ENCODE peak calls at places on chromosome 14, in nine cellular contexts. One of them, this sample, is unnamed.

GRCh38 chr14:83463500-83464098 is 1929.9 kb upstream of the SEL1L start:
- DNase-seq in GM23338: peak
- DNase-seq in CD4-positive, alpha-beta T cell: no peak
- DNase-seq in fibroblast of lung: peak
- DNase-seq in endothelial cell of umbilical vein: peak
- DNase-seq in A549: peak
- DNase-seq in caudate nucleus: no peak
- DNase-seq in heart right ventricle: peak
- DNase-seq in ovary: no peak
- DNase-seq in this sample: no peak

GRCh38 chr14:101584049-101584859 is 23.0 kb downstream of the DIO3 start:
- DNase-seq in fibroblast of lung: no peak
- DNase-seq in A549: no peak
- DNase-seq in endothelial cell of umbilical vein: no peak
- DNase-seq in GM23338: peak
- DNase-seq in heart right ventricle: no peak
- DNase-seq in CD4-positive, alpha-beta T cell: no peak
- DNase-seq in ovary: no peak
- DNase-seq in caudate nucleus: no peak
- DNase-seq in this sample: no peak

GRCh38 chr14:73424453-73424852 is 33.9 kb downstream of the NUMB start:
- DNase-seq in A549: peak
- DNase-seq in caudate nucleus: no peak
- DNase-seq in ovary: no peak
- DNase-seq in GM23338: no peak
- DNase-seq in fibroblast of lung: no peak
- DNase-seq in heart right ventricle: no peak
- DNase-seq in endothelial cell of umbilical vein: peak
- DNase-seq in CD4-positive, alpha-beta T cell: no peak
- DNase-seq in this sample: peak

GRCh38 chr14:80974338-80975078 is 19.1 kb downstream of the TSHR start:
- DNase-seq in fibroblast of lung: peak
- DNase-seq in heart right ventricle: no peak
- DNase-seq in ovary: no peak
- DNase-seq in endothelial cell of umbilical vein: no peak
- DNase-seq in caudate nucleus: no peak
- DNase-seq in CD4-positive, alpha-beta T cell: no peak
- DNase-seq in A549: no peak
- DNase-seq in GM23338: no peak
- DNase-seq in this sample: no peak

GRCh38 chr14:83173687-83174086 is 1640.0 kb upstream of the SEL1L start:
- DNase-seq in GM23338: no peak
- DNase-seq in ovary: no peak
- DNase-seq in CD4-positive, alpha-beta T cell: no peak
- DNase-seq in fibroblast of lung: no peak
- DNase-seq in heart right ventricle: no peak
- DNase-seq in endothelial cell of umbilical vein: no peak
- DNase-seq in caudate nucleus: no peak
- DNase-seq in A549: no peak
- DNase-seq in this sample: no peak

GRCh38 chr14:59354666-59355065 is 110.5 kb downstream of the GPR135 start:
- DNase-seq in A549: no peak
- DNase-seq in fibroblast of lung: peak
- DNase-seq in heart right ventricle: no peak
- DNase-seq in endothelial cell of umbilical vein: no peak
- DNase-seq in ovary: no peak
- DNase-seq in caudate nucleus: no peak
- DNase-seq in GM23338: no peak
- DNase-seq in CD4-positive, alpha-beta T cell: no peak
- DNase-seq in this sample: peak

GRCh38 chr14:77190977-77191376 is 9.4 kb downstream of the TMEM63C start:
- DNase-seq in endothelial cell of umbilical vein: no peak
- DNase-seq in GM23338: peak
- DNase-seq in caudate nucleus: no peak
- DNase-seq in fibroblast of lung: no peak
- DNase-seq in CD4-positive, alpha-beta T cell: no peak
- DNase-seq in A549: no peak
- DNase-seq in heart right ventricle: no peak
- DNase-seq in ovary: no peak
- DNase-seq in this sample: no peak

GRCh38 chr14:51546099-51546498 is 105.6 kb upstream of the FRMD6 start:
- DNase-seq in GM23338: no peak
- DNase-seq in fibroblast of lung: no peak
- DNase-seq in CD4-positive, alpha-beta T cell: no peak
- DNase-seq in ovary: no peak
- DNase-seq in A549: no peak
- DNase-seq in heart right ventricle: no peak
- DNase-seq in endothelial cell of umbilical vein: no peak
- DNase-seq in caudate nucleus: no peak
- DNase-seq in this sample: no peak

GRCh38 chr14:85313801-85314207 is 216.1 kb upstream of the FLRT2 start:
- DNase-seq in ovary: no peak
- DNase-seq in A549: no peak
- DNase-seq in caudate nucleus: no peak
- DNase-seq in heart right ventricle: no peak
- DNase-seq in GM23338: no peak
- DNase-seq in endothelial cell of umbilical vein: peak
- DNase-seq in CD4-positive, alpha-beta T cell: no peak
- DNase-seq in fibroblast of lung: peak
- DNase-seq in this sample: no peak
- H3K27ac ChIP-seq in ovary: no peak
- H3K27ac ChIP-seq in A549: no peak
- H3K27ac ChIP-seq in caudate nucleus: no peak
- H3K27ac ChIP-seq in heart right ventricle: no peak
- H3K27ac ChIP-seq in GM23338: no peak
- H3K27ac ChIP-seq in endothelial cell of umbilical vein: no peak
- H3K27ac ChIP-seq in CD4-positive, alpha-beta T cell: no peak
- H3K27ac ChIP-seq in fibroblast of lung: no peak
- H3K27ac ChIP-seq in this sample: no peak

GRCh38 chr14:92513204-92513965 is at the start of gene RIN3:
- DNase-seq in A549: peak
- DNase-seq in fibroblast of lung: peak
- DNase-seq in CD4-positive, alpha-beta T cell: no peak
- DNase-seq in endothelial cell of umbilical vein: peak
- DNase-seq in GM23338: peak
- DNase-seq in ovary: no peak
- DNase-seq in caudate nucleus: no peak
- DNase-seq in heart right ventricle: peak
- DNase-seq in this sample: no peak

GRCh38 chr14:92513966-92514843 is 624 bp downstream of the RIN3 start:
- DNase-seq in heart right ventricle: no peak
- DNase-seq in fibroblast of lung: peak
- DNase-seq in caudate nucleus: no peak
- DNase-seq in GM23338: peak
- DNase-seq in CD4-positive, alpha-beta T cell: no peak
- DNase-seq in A549: peak
- DNase-seq in ovary: peak
- DNase-seq in endothelial cell of umbilical vein: peak
- DNase-seq in this sample: no peak

GRCh38 chr14:92510972-92511371 is 2.6 kb upstream of the RIN3 start:
- DNase-seq in heart right ventricle: no peak
- DNase-seq in endothelial cell of umbilical vein: no peak
- DNase-seq in CD4-positive, alpha-beta T cell: no peak
- DNase-seq in A549: peak
- DNase-seq in ovary: no peak
- DNase-seq in fibroblast of lung: no peak
- DNase-seq in GM23338: peak
- DNase-seq in caudate nucleus: no peak
- DNase-seq in this sample: no peak

GRCh38 chr14:92511472-92512247 is 1.9 kb upstream of the RIN3 start:
- DNase-seq in heart right ventricle: peak
- DNase-seq in GM23338: no peak
- DNase-seq in A549: peak
- DNase-seq in ovary: no peak
- DNase-seq in endothelial cell of umbilical vein: peak
- DNase-seq in fibroblast of lung: peak
- DNase-seq in CD4-positive, alpha-beta T cell: no peak
- DNase-seq in caudate nucleus: no peak
- DNase-seq in this sample: peak

GRCh38 chr14:92512807-92513203 is 776 bp upstream of the RIN3 start:
- DNase-seq in ovary: no peak
- DNase-seq in heart right ventricle: no peak
- DNase-seq in GM23338: no peak
- DNase-seq in endothelial cell of umbilical vein: no peak
- DNase-seq in caudate nucleus: no peak
- DNase-seq in CD4-positive, alpha-beta T cell: no peak
- DNase-seq in fibroblast of lung: no peak
- DNase-seq in A549: no peak
- DNase-seq in this sample: no peak
- H3K27ac ChIP-seq in ovary: peak
- H3K27ac ChIP-seq in heart right ventricle: peak
- H3K27ac ChIP-seq in GM23338: no peak
- H3K27ac ChIP-seq in endothelial cell of umbilical vein: peak
- H3K27ac ChIP-seq in caudate nucleus: no peak
- H3K27ac ChIP-seq in CD4-positive, alpha-beta T cell: no peak
- H3K27ac ChIP-seq in fibroblast of lung: peak
- H3K27ac ChIP-seq in A549: peak
- H3K27ac ChIP-seq in this sample: peak

GRCh38 chr14:90291699-90292098 is 35.3 kb downstream of the PSMC1 start:
- DNase-seq in heart right ventricle: no peak
- DNase-seq in fibroblast of lung: no peak
- DNase-seq in A549: no peak
- DNase-seq in endothelial cell of umbilical vein: no peak
- DNase-seq in CD4-positive, alpha-beta T cell: no peak
- DNase-seq in GM23338: no peak
- DNase-seq in ovary: no peak
- DNase-seq in caudate nucleus: no peak
- DNase-seq in this sample: no peak
- H3K27ac ChIP-seq in heart right ventricle: no peak
- H3K27ac ChIP-seq in fibroblast of lung: no peak
- H3K27ac ChIP-seq in A549: no peak
- H3K27ac ChIP-seq in endothelial cell of umbilical vein: no peak
- H3K27ac ChIP-seq in CD4-positive, alpha-beta T cell: no peak
- H3K27ac ChIP-seq in GM23338: peak
- H3K27ac ChIP-seq in ovary: no peak
- H3K27ac ChIP-seq in caudate nucleus: no peak
- H3K27ac ChIP-seq in this sample: no peak

DNA sequence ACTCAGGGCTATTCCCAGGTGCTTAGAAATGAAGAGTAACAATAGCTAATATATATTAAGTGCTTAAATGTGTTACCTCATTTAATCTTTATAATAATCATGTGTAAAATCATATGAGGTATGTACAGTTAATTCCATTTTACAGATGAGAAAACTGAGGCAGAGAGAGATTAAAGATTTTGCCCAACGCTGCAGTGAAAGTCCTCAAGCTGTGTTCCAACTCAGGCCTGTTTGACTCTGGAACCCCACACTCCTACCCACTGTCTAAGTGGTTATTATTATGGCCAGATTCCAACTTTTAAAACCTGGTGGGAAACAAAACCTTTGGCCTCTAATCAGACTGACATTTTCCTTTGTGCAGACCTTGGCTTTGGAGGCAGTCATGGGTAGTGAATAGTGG is 10.2 kb downstream of the CMTM5 start:
- DNase-seq in fibroblast of lung: no peak
- DNase-seq in GM23338: no peak
- DNase-seq in endothelial cell of umbilical vein: no peak
- DNase-seq in caudate nucleus: no peak
- DNase-seq in heart right ventricle: no peak
- DNase-seq in ovary: no peak
- DNase-seq in CD4-positive, alpha-beta T cell: no peak
- DNase-seq in A549: no peak
- DNase-seq in this sample: no peak
- H3K27ac ChIP-seq in fibroblast of lung: no peak
- H3K27ac ChIP-seq in GM23338: no peak
- H3K27ac ChIP-seq in endothelial cell of umbilical vein: no peak
- H3K27ac ChIP-seq in caudate nucleus: no peak
- H3K27ac ChIP-seq in heart right ventricle: no peak
- H3K27ac ChIP-seq in ovary: no peak
- H3K27ac ChIP-seq in CD4-positive, alpha-beta T cell: no peak
- H3K27ac ChIP-seq in A549: no peak
- H3K27ac ChIP-seq in this sample: no peak

GRCh38 chr14:68468437-68469207 is 324.2 kb downstream of the ZFP36L1 start:
- DNase-seq in fibroblast of lung: peak
- DNase-seq in endothelial cell of umbilical vein: peak
- DNase-seq in ovary: no peak
- DNase-seq in caudate nucleus: no peak
- DNase-seq in A549: no peak
- DNase-seq in CD4-positive, alpha-beta T cell: no peak
- DNase-seq in GM23338: no peak
- DNase-seq in heart right ventricle: no peak
- DNase-seq in this sample: peak
- H3K27ac ChIP-seq in fibroblast of lung: no peak
- H3K27ac ChIP-seq in endothelial cell of umbilical vein: no peak
- H3K27ac ChIP-seq in ovary: no peak
- H3K27ac ChIP-seq in caudate nucleus: no peak
- H3K27ac ChIP-seq in A549: peak
- H3K27ac ChIP-seq in CD4-positive, alpha-beta T cell: no peak
- H3K27ac ChIP-seq in GM23338: no peak
- H3K27ac ChIP-seq in heart right ventricle: no peak
- H3K27ac ChIP-seq in this sample: peak

GRCh38 chr14:68510951-68511726 is 281.7 kb downstream of the ZFP36L1 start:
- DNase-seq in endothelial cell of umbilical vein: no peak
- DNase-seq in fibroblast of lung: peak
- DNase-seq in CD4-positive, alpha-beta T cell: no peak
- DNase-seq in GM23338: no peak
- DNase-seq in A549: no peak
- DNase-seq in heart right ventricle: no peak
- DNase-seq in ovary: no peak
- DNase-seq in caudate nucleus: no peak
- DNase-seq in this sample: no peak
- H3K27ac ChIP-seq in endothelial cell of umbilical vein: no peak
- H3K27ac ChIP-seq in fibroblast of lung: peak
- H3K27ac ChIP-seq in CD4-positive, alpha-beta T cell: no peak
- H3K27ac ChIP-seq in GM23338: no peak
- H3K27ac ChIP-seq in A549: peak
- H3K27ac ChIP-seq in heart right ventricle: peak
- H3K27ac ChIP-seq in ovary: peak
- H3K27ac ChIP-seq in caudate nucleus: no peak
- H3K27ac ChIP-seq in this sample: no peak

GRCh38 chr14:63435838-63436237 is 107.3 kb downstream of the PPP2R5E start:
- DNase-seq in heart right ventricle: peak
- DNase-seq in GM23338: no peak
- DNase-seq in fibroblast of lung: peak
- DNase-seq in caudate nucleus: peak
- DNase-seq in CD4-positive, alpha-beta T cell: no peak
- DNase-seq in A549: peak
- DNase-seq in ovary: peak
- DNase-seq in endothelial cell of umbilical vein: no peak
- DNase-seq in this sample: no peak
- H3K27ac ChIP-seq in heart right ventricle: peak
- H3K27ac ChIP-seq in GM23338: no peak
- H3K27ac ChIP-seq in fibroblast of lung: no peak
- H3K27ac ChIP-seq in caudate nucleus: no peak
- H3K27ac ChIP-seq in CD4-positive, alpha-beta T cell: no peak
- H3K27ac ChIP-seq in A549: no peak
- H3K27ac ChIP-seq in ovary: peak
- H3K27ac ChIP-seq in endothelial cell of umbilical vein: no peak
- H3K27ac ChIP-seq in this sample: no peak